ENCODE peak calls at places on chromosomes 6 and 20, in six cellular contexts. One of them, this sample, is unnamed.

GRCh38 chr6:137493218-137494038 is 766 bp downstream of the OLIG3 start:
- DNase-seq in fibroblast of mammary gland: peak; percentile 3
- DNase-seq in D341Med: peak; percentile 43
- DNase-seq in GM20000: peak; percentile 44
- DNase-seq in HCT116: no peak
- DNase-seq in DMS 273 treated with DMSO at 0.1 percent for 48 hours: peak; percentile 83
- DNase-seq in this sample: no peak

GRCh38 chr6:1561355-1561754 is 48.4 kb upstream of the FOXC1 start:
- DNase-seq in D341Med: no peak
- DNase-seq in DMS 273 treated with DMSO at 0.1 percent for 48 hours: no peak
- DNase-seq in HCT116: no peak
- DNase-seq in GM20000: no peak
- DNase-seq in fibroblast of mammary gland: no peak
- DNase-seq in this sample: no peak

GRCh38 chr6:166490671-166491500 is 95.6 kb downstream of the RAMACL start:
- DNase-seq in GM20000: no peak
- DNase-seq in fibroblast of mammary gland: peak; percentile 30
- DNase-seq in DMS 273 treated with DMSO at 0.1 percent for 48 hours: no peak
- DNase-seq in D341Med: no peak
- DNase-seq in HCT116: no peak
- DNase-seq in this sample: no peak

GRCh38 chr20:4151991-4152695 is 136.8 kb upstream of the RNF24 start:
- DNase-seq in DMS 273 treated with DMSO at 0.1 percent for 48 hours: no peak
- DNase-seq in GM20000: peak; percentile 39
- DNase-seq in D341Med: no peak
- DNase-seq in fibroblast of mammary gland: peak; percentile 48
- DNase-seq in HCT116: no peak
- DNase-seq in this sample: no peak

GRCh38 chr6:159952289-159953005 is 16.4 kb upstream of the IGF2R start:
- DNase-seq in fibroblast of mammary gland: no peak
- DNase-seq in DMS 273 treated with DMSO at 0.1 percent for 48 hours: no peak
- DNase-seq in GM20000: no peak
- DNase-seq in D341Med: no peak
- DNase-seq in HCT116: no peak
- DNase-seq in this sample: no peak

GRCh38 chr6:129657433-129657832 is 52.5 kb downstream of the ARHGAP18 start:
- DNase-seq in DMS 273 treated with DMSO at 0.1 percent for 48 hours: no peak
- DNase-seq in GM20000: no peak
- DNase-seq in HCT116: no peak
- DNase-seq in fibroblast of mammary gland: no peak
- DNase-seq in D341Med: no peak
- DNase-seq in this sample: no peak

GRCh38 chr20:58099291-58099915 is 129.1 kb downstream of the ANKRD60 start:
- DNase-seq in fibroblast of mammary gland: no peak
- DNase-seq in GM20000: no peak
- DNase-seq in HCT116: no peak
- DNase-seq in DMS 273 treated with DMSO at 0.1 percent for 48 hours: no peak
- DNase-seq in D341Med: no peak
- DNase-seq in this sample: no peak

GRCh38 chr6:150297327-150298028 is 71.3 kb upstream of the IYD start:
- DNase-seq in HCT116: no peak
- DNase-seq in D341Med: no peak
- DNase-seq in fibroblast of mammary gland: peak; percentile 94
- DNase-seq in DMS 273 treated with DMSO at 0.1 percent for 48 hours: no peak
- DNase-seq in GM20000: no peak
- DNase-seq in this sample: peak; percentile 78

GRCh38 chr6:11179088-11179977 is 53.1 kb downstream of the NEDD9 start:
- DNase-seq in D341Med: no peak
- DNase-seq in GM20000: no peak
- DNase-seq in HCT116: no peak
- DNase-seq in DMS 273 treated with DMSO at 0.1 percent for 48 hours: no peak
- DNase-seq in fibroblast of mammary gland: no peak
- DNase-seq in this sample: no peak

GRCh38 chr6:108592371-108593337 is 31.9 kb downstream of the FOXO3 start:
- DNase-seq in fibroblast of mammary gland: peak; percentile 94
- DNase-seq in GM20000: peak; percentile 52
- DNase-seq in DMS 273 treated with DMSO at 0.1 percent for 48 hours: no peak
- DNase-seq in D341Med: no peak
- DNase-seq in HCT116: no peak
- DNase-seq in this sample: peak; percentile 89

GRCh38 chr6:14217728-14218637 is 100.4 kb downstream of the CD83 start:
- DNase-seq in D341Med: no peak
- DNase-seq in DMS 273 treated with DMSO at 0.1 percent for 48 hours: no peak
- DNase-seq in HCT116: no peak
- DNase-seq in fibroblast of mammary gland: no peak
- DNase-seq in GM20000: no peak
- DNase-seq in this sample: peak; percentile 12

GRCh38 chr6:28399370-28400121 is at the start of gene ZSCAN12:
- DNase-seq in fibroblast of mammary gland: peak; percentile 90
- DNase-seq in D341Med: peak; percentile 90
- DNase-seq in HCT116: no peak
- DNase-seq in GM20000: peak; percentile 82
- DNase-seq in DMS 273 treated with DMSO at 0.1 percent for 48 hours: no peak
- DNase-seq in this sample: peak; percentile 86

GRCh38 chr6:27280540-27281000 is 31.5 kb downstream of the POM121L2 start:
- DNase-seq in fibroblast of mammary gland: peak; percentile 30
- DNase-seq in DMS 273 treated with DMSO at 0.1 percent for 48 hours: peak; percentile 66
- DNase-seq in D341Med: peak; percentile 52
- DNase-seq in HCT116: peak; percentile 35
- DNase-seq in GM20000: no peak
- DNase-seq in this sample: no peak